ENCODE peak calls at places on chromosomes 5 and 9, in seven cellular contexts. I is pancreas, R is retinal pigment epithelial cell, G is brain microvascular endothelial cell, H is heart left ventricle, Q is fibroblast of pulmonary artery, V is endodermal cell. E is an unnamed sample.

GRCh38 chr5:10702040-10702629 is 58.9 kb downstream of the DAP start:
- DNase-seq in V (no peak), Q (peak; percentile 84), R (peak; percentile 99), H (no peak), G (peak; percentile 97), I (no peak), E (no peak)

GRCh38 chr5:14184082-14184481 is 40.9 kb downstream of the TRIO start:
- DNase-seq in H (no peak), R (no peak), V (no peak), G (peak; percentile 63), I (no peak), Q (no peak), E (no peak)

GRCh38 chr9:113632776-113633590 is 169.5 kb downstream of the RGS3 start:
- DNase-seq in G (peak; percentile 57), R (no peak), I (no peak), V (peak; percentile 56), Q (peak; percentile 36), H (no peak), E (no peak)

GRCh38 chr5:140608730-140609520 is 24.1 kb downstream of the CD14 start:
- DNase-seq in I (no peak), R (no peak), Q (peak; percentile 58), G (no peak), H (peak; percentile 34), V (no peak), E (peak; percentile 69)

GRCh38 chr5:139787568-139788293 is 7.9 kb upstream of the PSD2 start:
- DNase-seq in R (no peak), Q (peak; percentile 73), I (peak; percentile 93), H (peak; percentile 85), G (peak; percentile 77), V (peak; percentile 97), E (peak; percentile 89)

GRCh38 chr5:10352404-10353240 is 873 bp upstream of the MARCHF6 start:
- DNase-seq in G (peak; percentile 36), H (no peak), R (no peak), Q (peak; percentile 35), I (no peak), V (no peak), E (no peak)

GRCh38 chr5:8340739-8341344 is 471.9 kb downstream of the MTRR start:
- DNase-seq in G (peak; percentile 57), R (no peak), Q (peak; percentile 44), H (no peak), V (no peak), I (no peak), E (no peak)

GRCh38 chr5:179791881-179792611 is 1.7 kb upstream of the LTC4S start:
- DNase-seq in R (no peak), Q (no peak), G (no peak), H (peak; percentile 59), V (no peak), I (peak; percentile 67), E (peak; percentile 38)

GRCh38 chr9:37943329-37944265 is 39.7 kb upstream of the SLC25A51 start:
- DNase-seq in H (no peak), I (peak; percentile 55), Q (peak; percentile 91), G (peak; percentile 75), V (no peak), R (peak; percentile 93), E (no peak)

GRCh38 chr5:116046261-116046660 is 14.0 kb downstream of the ARL14EPL start:
- DNase-seq in R (no peak), Q (no peak), V (no peak), G (no peak), H (no peak), I (no peak), E (no peak)

GRCh38 chr5:76065258-76065657 is 17.9 kb upstream of the SV2C start:
- DNase-seq in V (no peak), G (no peak), I (no peak), Q (no peak), H (no peak), R (no peak), E (no peak)

GRCh38 chr5:92749943-92750342 is 831.1 kb downstream of the NR2F1-AS1 start:
- DNase-seq in V (peak; percentile 69), R (no peak), H (no peak), Q (peak; percentile 57), I (no peak), G (peak; percentile 53), E (no peak)

GRCh38 chr5:68740204-68740910 is 353.5 kb upstream of the SLC30A5 start:
- DNase-seq in I (no peak), H (no peak), Q (no peak), V (no peak), G (no peak), R (peak; percentile 54), E (no peak)

GRCh38 chr5:75034137-75034739 is 18.1 kb downstream of the GCNT4 start:
- DNase-seq in G (no peak), I (no peak), H (no peak), Q (no peak), V (no peak), R (no peak), E (peak; percentile 47)

GRCh38 chr5:67976812-67977455 is 238.6 kb upstream of the PIK3R1 start:
- DNase-seq in I (no peak), G (no peak), R (no peak), Q (no peak), V (no peak), H (no peak), E (no peak)

GRCh38 chr9:114375386-114375785 is 12.4 kb downstream of the AKNA start:
- DNase-seq in Q (no peak), H (no peak), G (no peak), R (no peak), I (no peak), V (no peak), E (no peak)

GRCh38 chr5:96629774-96630173 is 32.4 kb upstream of the CAST start:
- DNase-seq in G (peak; percentile 98), Q (peak; percentile 83), R (peak; percentile 90), I (no peak), H (no peak), V (no peak), E (no peak)

DNA sequence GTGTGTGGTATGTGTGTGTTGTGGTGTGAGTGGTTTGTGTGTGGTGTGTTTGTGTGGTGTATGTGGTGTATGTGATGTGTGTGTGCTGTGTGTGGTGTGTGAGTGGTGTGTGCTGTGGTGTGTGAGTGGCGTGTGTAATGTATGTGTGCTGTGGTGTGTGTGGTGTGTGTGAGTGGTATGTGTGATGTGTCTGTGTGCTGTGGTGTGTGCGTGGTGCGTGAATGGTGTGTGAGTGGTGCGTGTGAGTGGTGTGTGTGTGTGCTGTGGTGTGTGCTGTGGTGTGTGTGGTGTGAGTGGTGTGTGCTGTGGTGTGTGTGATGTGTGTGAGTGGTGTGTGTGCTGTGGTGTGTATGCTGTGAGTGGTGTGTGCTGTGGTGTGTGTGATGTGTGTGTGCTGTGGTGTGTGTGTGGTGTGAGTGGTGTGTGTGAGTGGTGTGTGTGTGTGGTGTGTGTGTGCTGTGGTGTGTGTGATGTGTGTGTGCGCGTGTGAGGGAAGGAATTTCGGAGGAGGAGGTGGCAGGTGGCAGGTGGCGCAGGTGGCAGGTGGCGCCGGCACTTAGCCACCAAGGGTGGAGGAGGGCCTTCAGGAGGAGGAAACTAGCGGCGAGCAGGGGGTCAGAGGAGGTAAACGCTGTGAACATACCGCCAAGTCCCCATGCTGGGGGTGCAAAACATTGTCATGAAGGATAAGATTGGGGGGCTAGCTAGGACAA is 191.8 kb downstream of the MELK start:
- DNase-seq in R (no peak), I (no peak), V (no peak), H (no peak), G (no peak), Q (no peak), E (no peak)
- H3K4me3 ChIP-seq in R (no peak overlapping the region), I (no peak overlapping the region), V (no peak overlapping the region), H (no peak overlapping the region), G (no peak overlapping the region), Q (no peak overlapping the region), E (no peak overlapping the region)

GRCh38 chr9:87336407-87336806 is 161.3 kb upstream of the DAPK1 start:
- DNase-seq in I (no peak), G (no peak), Q (peak; percentile 39), V (peak; percentile 63), R (no peak), H (no peak), E (no peak)
- TF ChIP-seq CTCF in I (no peak), G (peak; percentile 44), Q (peak; percentile 35), V (no peak), R (no peak), H (no peak), E (no peak)

GRCh38 chr9:33159058-33159759 is 7.9 kb downstream of the B4GALT1 start:
- DNase-seq in R (no peak), G (peak; percentile 36), Q (peak; percentile 80), H (peak; percentile 90), I (no peak), V (no peak), E (peak; percentile 84)
- H3K4me3 ChIP-seq in R (no peak overlapping the region), G (no peak overlapping the region), Q (peak overlapping the region; percentile 8), H (peak overlapping the region; percentile 21), I (no peak overlapping the region), V (no peak overlapping the region), E (no peak overlapping the region)

DNA sequence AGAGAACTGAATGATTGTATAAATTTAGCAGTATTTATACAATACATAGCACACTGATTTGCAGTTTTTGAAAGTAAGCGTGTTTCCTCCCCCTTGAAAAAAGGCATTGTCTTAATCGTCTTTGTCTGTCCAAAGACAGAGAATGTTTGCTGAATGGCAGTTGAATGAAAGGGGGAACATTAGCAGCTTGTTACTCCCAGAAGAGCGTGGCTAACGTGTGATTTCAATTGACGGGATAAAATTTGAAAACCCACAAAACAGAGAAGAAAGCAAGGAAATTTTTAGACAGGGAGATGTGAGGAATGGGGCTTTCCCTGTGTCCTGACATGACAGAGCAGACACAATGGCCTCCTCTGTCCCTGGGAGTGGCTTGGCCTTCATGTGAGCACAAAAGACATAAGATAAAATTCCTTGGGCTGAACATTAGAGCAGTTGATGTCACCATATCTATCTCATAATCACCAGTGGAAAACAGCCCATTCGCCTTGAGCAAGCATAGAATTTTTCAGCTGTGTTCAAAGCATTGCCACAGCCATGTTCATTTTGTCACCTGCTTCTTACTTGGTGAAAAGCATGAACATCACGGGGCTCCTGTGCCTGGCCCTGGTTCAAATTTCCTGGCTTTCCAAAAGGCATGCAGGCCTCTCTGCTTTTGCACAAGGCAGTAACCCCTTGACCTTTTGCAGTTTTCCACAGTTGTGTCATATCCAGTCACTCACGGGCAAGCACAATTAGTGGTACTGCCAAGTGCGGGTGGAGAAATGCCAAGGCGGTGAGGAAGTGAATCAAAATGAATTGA is 126.9 kb downstream of the TLE1 start:
- DNase-seq in I (peak; percentile 65), V (no peak), H (peak; percentile 49), Q (peak; percentile 86), R (peak; percentile 98), G (peak; percentile 50), E (no peak)
- TF ChIP-seq CTCF in I (no peak), V (no peak), H (no peak), Q (no peak), R (no peak), G (no peak), E (no peak)

E was measured in mucosa of descending colon.